ENCODE peak calls at places on chromosomes 12 and 14, in four cellular contexts. M is pancreas, E is GM23248, C is lung. P is an unnamed sample.

GRCh38 chr12:23722655-23723054 is 226.8 kb downstream of the SOX5 start:
- DNase-seq in M (no peak), E (no peak), C (no peak), P (no peak)

GRCh38 chr12:100214518-100214917 is 13.9 kb downstream of the ACTR6 start:
- DNase-seq in M (no peak), E (no peak), C (no peak), P (no peak)

GRCh38 chr14:86027990-86028389 is 498.0 kb downstream of the FLRT2 start:
- DNase-seq in M (no peak), E (no peak), C (no peak), P (no peak)

GRCh38 chr12:117885211-117885610 is 83.6 kb downstream of the KSR2 start:
- DNase-seq in M (no peak), E (no peak), C (no peak), P (no peak)

GRCh38 chr14:102510616-102511520 is 1.3 kb upstream of the ANKRD9 start:
- DNase-seq in M (no peak), E (no peak), C (no peak), P (peak)

GRCh38 chr12:45518516-45519235 is 210.8 kb upstream of the ARID2 start:
- DNase-seq in M (no peak), E (no peak), C (no peak), P (no peak)

GRCh38 chr14:94689218-94689984 is 77.2 kb downstream of the SERPINA3 start:
- DNase-seq in M (no peak), E (peak), C (peak), P (peak)

GRCh38 chr12:114764516-114764915 is 80.5 kb upstream of the TBX3 start:
- DNase-seq in M (no peak), E (no peak), C (no peak), P (no peak)

GRCh38 chr14:78758333-78758732 is 588.2 kb downstream of the NRXN3 start:
- DNase-seq in M (no peak), E (peak), C (no peak), P (peak)

GRCh38 chr12:94874986-94875312 is 128.5 kb downstream of the NDUFA12 start:
- DNase-seq in M (no peak), E (no peak), C (no peak), P (no peak)

GRCh38 chr12:112091563-112091962 is 17.0 kb downstream of the NAA25 start:
- DNase-seq in M (no peak), E (no peak), C (no peak), P (no peak)

GRCh38 chr12:69068431-69068830 is 135.5 kb upstream of the CPM start:
- DNase-seq in M (no peak), E (peak), C (peak), P (no peak)

GRCh38 chr14:105333613-105334364 is 19.2 kb downstream of the PACS2 start:
- DNase-seq in M (no peak), E (no peak), C (no peak), P (peak)

GRCh38 chr12:105499223-105499622 is 168.7 kb downstream of the C12orf75 start:
- DNase-seq in M (no peak), E (no peak), C (no peak), P (no peak)

GRCh38 chr14:50215416-50215815 is 16.0 kb downstream of the SOS2 start:
- DNase-seq in M (no peak), E (no peak), C (no peak), P (no peak)

GRCh38 chr12:92844147-92844763 is 84.8 kb downstream of the EEA1 start:
- DNase-seq in M (no peak), E (no peak), C (no peak), P (no peak)

GRCh38 chr12:19967486-19967885 is 400.9 kb upstream of the PDE3A start:
- DNase-seq in M (no peak), E (peak), C (no peak), P (no peak)

GRCh38 chr12:85781751-85782150 is 54.5 kb downstream of the RASSF9 start:
- DNase-seq in M (no peak), E (no peak), C (no peak), P (no peak)

GRCh38 chr14:21039585-21040369 is 2.4 kb upstream of the RNASE7 start:
- DNase-seq in M (no peak), E (peak), C (no peak), P (peak)

GRCh38 chr12:43370299-43370698 is 181.7 kb downstream of the ADAMTS20 start:
- DNase-seq in M (no peak), E (peak), C (no peak), P (no peak)

GRCh38 chr14:70186826-70187483 is 1.8 kb downstream of the SLC8A3 start:
- DNase-seq in M (peak), E (no peak), C (no peak), P (peak)

GRCh38 chr14:22630486-22630885 is 13.7 kb downstream of the OR6J1 start:
- DNase-seq in M (no peak), E (peak), C (no peak), P (no peak)

GRCh38 chr14:97395068-97395467 is 597.9 kb downstream of the VRK1 start:
- DNase-seq in M (no peak), E (no peak), C (no peak), P (no peak)

GRCh38 chr14:103256406-103256805 is 77.6 kb upstream of the EIF5 start:
- DNase-seq in M (no peak), E (no peak), C (no peak), P (no peak)

GRCh38 chr14:54123836-54124235 is 167.2 kb upstream of the BMP4 start:
- DNase-seq in M (no peak), E (no peak), C (no peak), P (no peak)

GRCh38 chr12:27276275-27276674 is 32.2 kb downstream of the STK38L start:
- DNase-seq in M (no peak), E (no peak), C (no peak), P (no peak)

GRCh38 chr14:101927859-101928258 is 36.5 kb upstream of the DYNC1H1 start:
- DNase-seq in M (no peak), E (peak), C (peak), P (peak)

GRCh38 chr14:74257078-74257987 is 18.1 kb downstream of the VSX2 start:
- DNase-seq in M (peak), E (peak), C (peak), P (peak)

GRCh38 chr14:33962016-33962415 is 11.1 kb upstream of the EGLN3 start:
- DNase-seq in M (no peak), E (no peak), C (no peak), P (peak)

P was measured in SJCRH30.